ENCODE peak calls at places on chromosomes 7 and 10, in ten cellular contexts. One of them, this sample, is unnamed.
A peak's percentile ranks its signal among the peaks of the same experiment; 100 is the strongest.

GRCh38 chr10:31910016-31910415 is 18.6 kb downstream of the ARHGAP12 start:
- DNase-seq in progenitor cell of endocrine pancreas: no peak
- DNase-seq in glutamatergic neuron: no peak
- DNase-seq in Calu3: no peak
- DNase-seq in IMR-90: no peak
- DNase-seq in suprapubic skin: no peak
- DNase-seq in left ventricle myocardium inferior: no peak
- DNase-seq in AG09309: no peak
- DNase-seq in fibroblast of lung: no peak
- DNase-seq in brain microvascular endothelial cell: no peak
- DNase-seq in this sample: no peak

GRCh38 chr10:120260446-120260845 is 196.6 kb upstream of the PLPP4 start:
- DNase-seq in left ventricle myocardium inferior: no peak
- DNase-seq in AG09309: no peak
- DNase-seq in suprapubic skin: no peak
- DNase-seq in Calu3: no peak
- DNase-seq in IMR-90: no peak
- DNase-seq in brain microvascular endothelial cell: no peak
- DNase-seq in glutamatergic neuron: no peak
- DNase-seq in progenitor cell of endocrine pancreas: no peak
- DNase-seq in fibroblast of lung: no peak
- DNase-seq in this sample: no peak

GRCh38 chr7:121053219-121053618 is 64.7 kb downstream of the CPED1 start:
- DNase-seq in IMR-90: no peak
- DNase-seq in brain microvascular endothelial cell: no peak
- DNase-seq in AG09309: no peak
- DNase-seq in Calu3: no peak
- DNase-seq in progenitor cell of endocrine pancreas: no peak
- DNase-seq in left ventricle myocardium inferior: no peak
- DNase-seq in glutamatergic neuron: no peak
- DNase-seq in fibroblast of lung: no peak
- DNase-seq in suprapubic skin: no peak
- DNase-seq in this sample: no peak

GRCh38 chr7:101875215-101875846 is 57.9 kb downstream of the CUX1 start:
- DNase-seq in IMR-90: no peak
- DNase-seq in Calu3: no peak
- DNase-seq in brain microvascular endothelial cell: no peak
- DNase-seq in fibroblast of lung: no peak
- DNase-seq in left ventricle myocardium inferior: no peak
- DNase-seq in suprapubic skin: no peak
- DNase-seq in progenitor cell of endocrine pancreas: no peak
- DNase-seq in AG09309: no peak
- DNase-seq in glutamatergic neuron: no peak
- DNase-seq in this sample: no peak

GRCh38 chr10:34780818-34781380 is 34.2 kb downstream of the PARD3 start:
- DNase-seq in Calu3: no peak
- DNase-seq in suprapubic skin: no peak
- DNase-seq in left ventricle myocardium inferior: peak; percentile 69
- DNase-seq in fibroblast of lung: peak; percentile 59
- DNase-seq in glutamatergic neuron: peak; percentile 26
- DNase-seq in IMR-90: peak; percentile 63
- DNase-seq in progenitor cell of endocrine pancreas: peak; percentile 14
- DNase-seq in brain microvascular endothelial cell: peak; percentile 40
- DNase-seq in AG09309: no peak
- DNase-seq in this sample: no peak

GRCh38 chr7:19560111-19560883 is 148.5 kb downstream of the POLR1F start:
- DNase-seq in glutamatergic neuron: no peak
- DNase-seq in progenitor cell of endocrine pancreas: no peak
- DNase-seq in brain microvascular endothelial cell: peak; percentile 77
- DNase-seq in AG09309: peak; percentile 52
- DNase-seq in suprapubic skin: no peak
- DNase-seq in left ventricle myocardium inferior: no peak
- DNase-seq in IMR-90: no peak
- DNase-seq in fibroblast of lung: peak; percentile 79
- DNase-seq in Calu3: no peak
- DNase-seq in this sample: peak; percentile 23

GRCh38 chr7:130899638-130900401 is 165.8 kb upstream of the KLF14 start:
- DNase-seq in Calu3: peak; percentile 83
- DNase-seq in left ventricle myocardium inferior: no peak
- DNase-seq in suprapubic skin: no peak
- DNase-seq in AG09309: no peak
- DNase-seq in glutamatergic neuron: no peak
- DNase-seq in progenitor cell of endocrine pancreas: no peak
- DNase-seq in fibroblast of lung: no peak
- DNase-seq in IMR-90: no peak
- DNase-seq in brain microvascular endothelial cell: no peak
- DNase-seq in this sample: no peak

GRCh38 chr7:44282601-44283171 is 42.7 kb downstream of the CAMK2B start:
- DNase-seq in IMR-90: no peak
- DNase-seq in left ventricle myocardium inferior: peak; percentile 12
- DNase-seq in brain microvascular endothelial cell: no peak
- DNase-seq in glutamatergic neuron: peak; percentile 38
- DNase-seq in progenitor cell of endocrine pancreas: no peak
- DNase-seq in fibroblast of lung: no peak
- DNase-seq in Calu3: no peak
- DNase-seq in AG09309: no peak
- DNase-seq in suprapubic skin: peak; percentile 75
- DNase-seq in this sample: no peak

GRCh38 chr10:5645375-5645774 is 21.0 kb downstream of the ASB13 start:
- DNase-seq in IMR-90: no peak
- DNase-seq in left ventricle myocardium inferior: peak; percentile 40
- DNase-seq in fibroblast of lung: no peak
- DNase-seq in progenitor cell of endocrine pancreas: no peak
- DNase-seq in suprapubic skin: no peak
- DNase-seq in Calu3: no peak
- DNase-seq in AG09309: no peak
- DNase-seq in brain microvascular endothelial cell: no peak
- DNase-seq in glutamatergic neuron: no peak
- DNase-seq in this sample: no peak

GRCh38 chr7:35975851-35976454 is 175.1 kb downstream of the SEPTIN7 start:
- DNase-seq in brain microvascular endothelial cell: peak; percentile 79
- DNase-seq in IMR-90: peak; percentile 77
- DNase-seq in glutamatergic neuron: no peak
- DNase-seq in Calu3: peak; percentile 80
- DNase-seq in progenitor cell of endocrine pancreas: peak; percentile 32
- DNase-seq in suprapubic skin: no peak
- DNase-seq in AG09309: peak; percentile 59
- DNase-seq in fibroblast of lung: peak; percentile 62
- DNase-seq in left ventricle myocardium inferior: no peak
- DNase-seq in this sample: peak; percentile 66

GRCh38 chr10:71968553-71969474 is 4.6 kb downstream of the CHST3 start:
- DNase-seq in fibroblast of lung: peak; percentile 62
- DNase-seq in progenitor cell of endocrine pancreas: no peak
- DNase-seq in brain microvascular endothelial cell: no peak
- DNase-seq in AG09309: no peak
- DNase-seq in glutamatergic neuron: no peak
- DNase-seq in IMR-90: peak; percentile 35
- DNase-seq in left ventricle myocardium inferior: no peak
- DNase-seq in suprapubic skin: no peak
- DNase-seq in Calu3: peak; percentile 63
- DNase-seq in this sample: peak; percentile 40

GRCh38 chr7:82548141-82548688 is 104.6 kb upstream of the CACNA2D1 start:
- DNase-seq in suprapubic skin: no peak
- DNase-seq in Calu3: no peak
- DNase-seq in IMR-90: no peak
- DNase-seq in AG09309: no peak
- DNase-seq in fibroblast of lung: no peak
- DNase-seq in progenitor cell of endocrine pancreas: no peak
- DNase-seq in left ventricle myocardium inferior: no peak
- DNase-seq in brain microvascular endothelial cell: no peak
- DNase-seq in glutamatergic neuron: no peak
- DNase-seq in this sample: no peak

DNA sequence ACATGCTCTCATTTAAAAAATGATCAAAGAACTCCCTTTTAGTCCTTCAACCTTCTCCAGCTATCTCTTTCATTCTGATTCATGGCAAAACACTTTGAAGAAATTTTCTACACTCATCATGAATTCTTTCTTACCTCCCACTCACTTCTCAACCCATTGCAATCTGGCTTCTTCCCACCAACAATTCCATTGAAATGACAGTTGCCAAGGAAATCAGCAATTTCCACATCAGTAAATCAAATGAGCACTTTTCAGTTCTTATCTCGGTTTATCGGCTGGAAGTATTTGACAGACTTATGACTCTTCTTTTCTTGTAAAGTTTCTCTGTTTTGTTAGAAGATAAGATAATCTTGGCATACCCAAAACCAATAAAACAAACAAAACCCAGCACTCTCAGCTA is 99.1 kb upstream of the CACNA2D1 start:
- DNase-seq in Calu3: no peak
- DNase-seq in fibroblast of lung: peak; percentile 97
- DNase-seq in left ventricle myocardium inferior: no peak
- DNase-seq in suprapubic skin: no peak
- DNase-seq in brain microvascular endothelial cell: peak; percentile 92
- DNase-seq in progenitor cell of endocrine pancreas: no peak
- DNase-seq in IMR-90: peak; percentile 93
- DNase-seq in AG09309: peak; percentile 93
- DNase-seq in glutamatergic neuron: no peak
- DNase-seq in this sample: peak; percentile 79
- TF ChIP-seq CTCF in Calu3: no peak
- TF ChIP-seq CTCF in fibroblast of lung: no peak
- TF ChIP-seq CTCF in left ventricle myocardium inferior: no peak
- TF ChIP-seq CTCF in suprapubic skin: no peak
- TF ChIP-seq CTCF in brain microvascular endothelial cell: no peak
- TF ChIP-seq CTCF in progenitor cell of endocrine pancreas: no peak
- TF ChIP-seq CTCF in IMR-90: no peak
- TF ChIP-seq CTCF in AG09309: no peak
- TF ChIP-seq CTCF in glutamatergic neuron: no peak
- TF ChIP-seq CTCF in this sample: no peak

DNA sequence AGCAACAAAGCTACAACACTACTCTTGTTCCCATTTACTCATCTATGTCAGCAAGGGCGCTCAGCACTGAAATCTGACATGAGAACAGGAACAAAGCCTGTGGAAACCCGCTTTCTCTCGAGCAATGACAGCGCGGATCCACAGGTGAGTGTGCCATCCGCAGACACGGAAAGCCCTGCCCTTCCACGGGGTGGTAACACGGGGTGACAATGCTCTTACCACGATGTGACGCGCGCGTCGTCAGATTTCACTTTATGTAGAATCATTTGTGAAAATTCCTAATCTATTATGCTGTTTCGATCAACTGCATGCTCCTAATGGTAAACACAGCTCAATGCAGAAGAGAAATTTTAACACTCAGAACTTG is 34.4 kb downstream of the ZFAND2A start:
- DNase-seq in AG09309: no peak
- DNase-seq in progenitor cell of endocrine pancreas: no peak
- DNase-seq in Calu3: no peak
- DNase-seq in left ventricle myocardium inferior: no peak
- DNase-seq in glutamatergic neuron: no peak
- DNase-seq in suprapubic skin: no peak
- DNase-seq in IMR-90: no peak
- DNase-seq in brain microvascular endothelial cell: no peak
- DNase-seq in fibroblast of lung: no peak
- DNase-seq in this sample: no peak
- TF ChIP-seq CTCF in AG09309: no peak
- TF ChIP-seq CTCF in progenitor cell of endocrine pancreas: no peak
- TF ChIP-seq CTCF in Calu3: no peak
- TF ChIP-seq CTCF in left ventricle myocardium inferior: no peak
- TF ChIP-seq CTCF in glutamatergic neuron: no peak
- TF ChIP-seq CTCF in suprapubic skin: no peak
- TF ChIP-seq CTCF in IMR-90: no peak
- TF ChIP-seq CTCF in brain microvascular endothelial cell: no peak
- TF ChIP-seq CTCF in fibroblast of lung: no peak
- TF ChIP-seq CTCF in this sample: no peak

GRCh38 chr7:76049295-76049694 is 1.4 kb downstream of the MDH2 start:
- DNase-seq in glutamatergic neuron: no peak
- DNase-seq in Calu3: no peak
- DNase-seq in left ventricle myocardium inferior: no peak
- DNase-seq in brain microvascular endothelial cell: no peak
- DNase-seq in progenitor cell of endocrine pancreas: no peak
- DNase-seq in suprapubic skin: no peak
- DNase-seq in fibroblast of lung: no peak
- DNase-seq in IMR-90: no peak
- DNase-seq in AG09309: no peak
- DNase-seq in this sample: no peak

GRCh38 chr7:76048668-76048988 is 722 bp downstream of the MDH2 start:
- DNase-seq in AG09309: no peak
- DNase-seq in progenitor cell of endocrine pancreas: no peak
- DNase-seq in suprapubic skin: no peak
- DNase-seq in glutamatergic neuron: no peak
- DNase-seq in Calu3: no peak
- DNase-seq in left ventricle myocardium inferior: no peak
- DNase-seq in brain microvascular endothelial cell: no peak
- DNase-seq in fibroblast of lung: no peak
- DNase-seq in IMR-90: no peak
- DNase-seq in this sample: no peak

GRCh38 chr7:76050545-76050944 is 2.6 kb downstream of the MDH2 start:
- DNase-seq in brain microvascular endothelial cell: no peak
- DNase-seq in Calu3: no peak
- DNase-seq in AG09309: no peak
- DNase-seq in fibroblast of lung: no peak
- DNase-seq in suprapubic skin: no peak
- DNase-seq in progenitor cell of endocrine pancreas: no peak
- DNase-seq in IMR-90: no peak
- DNase-seq in glutamatergic neuron: no peak
- DNase-seq in left ventricle myocardium inferior: no peak
- DNase-seq in this sample: no peak

GRCh38 chr7:76047305-76047810 is 442 bp downstream of the STYXL1 start:
- DNase-seq in progenitor cell of endocrine pancreas: no peak
- DNase-seq in brain microvascular endothelial cell: no peak
- DNase-seq in fibroblast of lung: no peak
- DNase-seq in suprapubic skin: no peak
- DNase-seq in AG09309: no peak
- DNase-seq in glutamatergic neuron: peak; percentile 31
- DNase-seq in IMR-90: no peak
- DNase-seq in left ventricle myocardium inferior: no peak
- DNase-seq in Calu3: no peak
- DNase-seq in this sample: no peak

GRCh38 chr7:76047811-76048667 is at the start of the genes MDH2 and STYXL1:
- DNase-seq in brain microvascular endothelial cell: peak; percentile 94
- DNase-seq in fibroblast of lung: peak; percentile 93
- DNase-seq in progenitor cell of endocrine pancreas: peak; percentile 86
- DNase-seq in IMR-90: peak; percentile 95
- DNase-seq in glutamatergic neuron: peak; percentile 93
- DNase-seq in AG09309: peak; percentile 75
- DNase-seq in Calu3: peak; percentile 90
- DNase-seq in left ventricle myocardium inferior: peak; percentile 95
- DNase-seq in suprapubic skin: peak; percentile 96
- DNase-seq in this sample: peak; percentile 95
- TF ChIP-seq CTCF in brain microvascular endothelial cell: no peak
- TF ChIP-seq CTCF in fibroblast of lung: no peak
- TF ChIP-seq CTCF in progenitor cell of endocrine pancreas: no peak
- TF ChIP-seq CTCF in IMR-90: peak; percentile 1
- TF ChIP-seq CTCF in glutamatergic neuron: no peak
- TF ChIP-seq CTCF in AG09309: no peak
- TF ChIP-seq CTCF in Calu3: no peak
- TF ChIP-seq CTCF in left ventricle myocardium inferior: no peak
- TF ChIP-seq CTCF in suprapubic skin: no peak
- TF ChIP-seq CTCF in this sample: no peak

DNA sequence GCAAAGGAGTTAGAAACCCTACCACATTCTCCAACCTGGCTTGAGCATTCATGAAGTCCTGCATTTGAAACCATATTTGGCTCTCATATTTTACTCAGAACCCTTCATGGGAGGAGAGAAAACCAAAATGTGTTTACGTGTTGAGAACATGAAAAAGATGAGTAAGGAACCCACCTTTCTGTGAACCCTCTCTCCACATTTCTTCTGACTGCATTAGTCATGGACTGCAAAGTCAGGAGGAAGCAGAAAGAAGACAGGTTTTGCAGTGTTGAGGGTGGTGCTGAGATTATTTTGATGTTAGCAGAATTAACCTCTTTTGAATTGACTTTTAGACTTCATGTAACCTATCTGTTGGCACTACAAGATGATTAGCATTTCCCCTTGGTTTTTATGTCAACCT is 4.9 kb downstream of the IFIT1B start:
- DNase-seq in suprapubic skin: no peak
- DNase-seq in left ventricle myocardium inferior: no peak
- DNase-seq in brain microvascular endothelial cell: no peak
- DNase-seq in glutamatergic neuron: no peak
- DNase-seq in Calu3: no peak
- DNase-seq in IMR-90: peak; percentile 18
- DNase-seq in fibroblast of lung: no peak
- DNase-seq in AG09309: no peak
- DNase-seq in progenitor cell of endocrine pancreas: no peak
- DNase-seq in this sample: no peak
- TF ChIP-seq CTCF in suprapubic skin: no peak
- TF ChIP-seq CTCF in left ventricle myocardium inferior: no peak
- TF ChIP-seq CTCF in brain microvascular endothelial cell: no peak
- TF ChIP-seq CTCF in glutamatergic neuron: no peak
- TF ChIP-seq CTCF in Calu3: no peak
- TF ChIP-seq CTCF in IMR-90: no peak
- TF ChIP-seq CTCF in fibroblast of lung: no peak
- TF ChIP-seq CTCF in AG09309: no peak
- TF ChIP-seq CTCF in progenitor cell of endocrine pancreas: no peak
- TF ChIP-seq CTCF in this sample: no peak